ENCODE peak calls at places on chromosomes 11 and 22, in eight cellular contexts. I is stimulated activated CD8-positive, alpha-beta memory T cell treated with anti-CD3 and anti-CD28 coated beads, Interleukin-12 subunit alpha, Interleukin-12 subunit beta, amount 100 ng/mL, for 4 hours; S is colonic mucosa; E is left ventricle myocardium superior; D is left ventricle myocardium inferior; Y is C1 segment of cervical spinal cord; P is CD8-positive, alpha-beta T cell; U is Panc1. N is an unnamed sample.

GRCh38 chr11:13010737-13011342 is 1.7 kb downstream of the RASSF10 start:
- DNase-seq in I (no peak), S (peak), E (peak), D (no peak), Y (no peak), P (no peak), U (no peak), N (peak)

GRCh38 chr11:12017243-12017678 is 8.8 kb upstream of the DKK3 start:
- DNase-seq in I (no peak), S (no peak), E (no peak), D (no peak), Y (no peak), P (no peak), U (no peak), N (peak)

GRCh38 chr22:20436309-20437252 is 1.0 kb downstream of the SCARF2 start:
- DNase-seq in I (no peak), S (no peak), E (peak), D (no peak), Y (no peak), P (no peak), U (no peak), N (peak)

GRCh38 chr11:118396097-118396501 is 5.3 kb upstream of the ATP5MG start:
- DNase-seq in I (no peak), S (no peak), E (no peak), D (no peak), Y (no peak), P (no peak), U (no peak), N (no peak)

GRCh38 chr22:34881453-34881852 is 184.5 kb upstream of the ISX start:
- DNase-seq in I (no peak), S (no peak), E (no peak), D (no peak), Y (no peak), P (no peak), U (no peak), N (no peak)

GRCh38 chr11:46380340-46381045 is 976 bp upstream of the MDK start:
- DNase-seq in I (peak), S (peak), E (peak), D (peak), Y (no peak), P (peak), U (no peak), N (peak)

GRCh38 chr11:31325162-31325561 is 44.4 kb downstream of the DCDC1 start:
- DNase-seq in I (no peak), S (no peak), E (no peak), D (no peak), Y (no peak), P (no peak), U (no peak), N (no peak)

GRCh38 chr11:112355726-112356125 is 95.1 kb upstream of the PLET1 start:
- DNase-seq in I (no peak), S (peak), E (peak), D (no peak), Y (no peak), P (no peak), U (no peak), N (peak)

GRCh38 chr22:24435861-24436351 is 8.5 kb downstream of the ADORA2A start:
- DNase-seq in I (no peak), S (no peak), E (peak), D (no peak), Y (no peak), P (no peak), U (no peak), N (peak)

GRCh38 chr11:2298795-2299747 is 2.6 kb downstream of the C11orf21 start:
- DNase-seq in I (no peak), S (peak), E (no peak), D (no peak), Y (no peak), P (no peak), U (no peak), N (no peak)

N was measured in right cardiac atrium.